ENCODE peak calls at places on chromosomes 6 and 20, in six cellular contexts. T is T47D; P is fibroblast of lung; Q is sigmoid colon; Z is Panc1; B is naive thymus-derived CD8-positive, alpha-beta T cell. U is an unnamed sample.

GRCh38 chr6:90384720-90385119 is 88.1 kb upstream of the BACH2 start:
- DNase-seq in Q (no peak), Z (no peak), B (no peak), T (no peak), P (no peak), U (no peak)

GRCh38 chr20:54267510-54268003 is 59.7 kb downstream of the PFDN4 start:
- DNase-seq in T (peak), B (no peak), P (peak), Z (no peak), Q (no peak), U (no peak)

GRCh38 chr6:34143884-34144580 is 1.9 kb downstream of the GRM4 start:
- DNase-seq in P (peak), Z (no peak), B (peak), T (peak), Q (no peak), U (no peak)

GRCh38 chr20:43963872-43964791 is 49.5 kb downstream of the TOX2 start:
- DNase-seq in B (peak), P (peak), Z (no peak), T (no peak), Q (peak), U (no peak)

GRCh38 chr6:166381733-166382499 is 824 bp downstream of the MPC1 start:
- DNase-seq in Q (peak), P (peak), T (peak), Z (no peak), B (peak), U (no peak)

GRCh38 chr6:20707166-20707485 is 172.9 kb downstream of the CDKAL1 start:
- DNase-seq in Q (no peak), T (no peak), Z (no peak), P (peak), B (no peak), U (no peak)

GRCh38 chr6:39892490-39893129 is 41.7 kb downstream of the MOCS1 start:
- DNase-seq in Q (no peak), T (peak), P (peak), B (no peak), Z (peak), U (peak)

GRCh38 chr6:90406142-90406794 is 109.6 kb upstream of the BACH2 start:
- DNase-seq in Q (no peak), B (no peak), T (no peak), P (peak), Z (no peak), U (no peak)

GRCh38 chr6:161169060-161169459 is 104.8 kb downstream of the AGPAT4 start:
- DNase-seq in B (no peak), P (no peak), Z (no peak), Q (no peak), T (no peak), U (no peak)

GRCh38 chr6:157867155-157867559 is 44.1 kb downstream of the SNX9 start:
- DNase-seq in B (no peak), T (no peak), Z (no peak), P (peak), Q (no peak), U (no peak)

GRCh38 chr20:62123450-62124118 is 1.3 kb downstream of the LSM14B start:
- DNase-seq in P (peak), T (peak), Q (no peak), B (no peak), Z (no peak), U (no peak)

GRCh38 chr6:160955508-160956295 is 35.9 kb upstream of the MAP3K4 start:
- DNase-seq in B (no peak), P (no peak), Q (no peak), T (no peak), Z (no peak), U (no peak)

GRCh38 chr6:93678841-93679454 is 259.6 kb upstream of the EPHA7 start:
- DNase-seq in P (peak), T (peak), B (no peak), Z (no peak), Q (no peak), U (no peak)